ENCODE peak calls at places on chromosomes 16 and 17, in eight cellular contexts. F is heart right ventricle; P is activated CD4-positive, alpha-beta T cell treated with anti-CD3 and anti-CD28 coated beads, Interleukin-2, amount 50 U/mL, for 1 hour; T is C1 segment of cervical spinal cord; S is COR-L47; Z is GDM1; E is H1; R is stimulated activated CD8-positive, alpha-beta memory T cell treated with anti-CD3 and anti-CD28 coated beads, Interleukin-2, amount 100 ng/mL, for 48 hours. C is an unnamed sample.

GRCh38 chr17:43880420-43880991 is 26.8 kb downstream of the MPP2 start:
- DNase-seq in F (no peak), P (peak; percentile 44), T (no peak), S (peak; percentile 25), Z (no peak), E (peak; percentile 86), R (peak; percentile 14), C (no peak)

GRCh38 chr16:19389246-19389645 is 28.4 kb upstream of the TMC5 start:
- DNase-seq in F (peak; percentile 14), P (peak; percentile 24), T (no peak), S (peak; percentile 58), Z (no peak), E (peak; percentile 88), R (peak; percentile 37), C (no peak)

GRCh38 chr17:53924530-53925455 is 102.1 kb downstream of the KIF2B start:
- DNase-seq in F (no peak), P (no peak), T (no peak), S (no peak), Z (no peak), E (no peak), R (no peak), C (no peak)

GRCh38 chr16:824601-825000 is 24.1 kb upstream of the GNG13 start:
- DNase-seq in F (no peak), P (no peak), T (no peak), S (no peak), Z (no peak), E (no peak), R (no peak), C (no peak)

GRCh38 chr17:19273731-19274130 is 36.6 kb downstream of the EPN2 start:
- DNase-seq in F (no peak), P (no peak), T (no peak), S (no peak), Z (no peak), E (no peak), R (no peak), C (no peak)

GRCh38 chr16:3594316-3595109 is 16.9 kb downstream of the SLX4 start:
- DNase-seq in F (no peak), P (no peak), T (no peak), S (no peak), Z (no peak), E (no peak), R (no peak), C (no peak)

GRCh38 chr16:49441366-49441780 is 67.8 kb downstream of the C16orf78 start:
- DNase-seq in F (peak; percentile 41), P (peak; percentile 66), T (no peak), S (peak; percentile 15), Z (peak; percentile 60), E (peak; percentile 68), R (peak; percentile 32), C (no peak)

GRCh38 chr16:86716649-86717048 is 138.3 kb downstream of the FOXL1 start:
- DNase-seq in F (no peak), P (no peak), T (no peak), S (no peak), Z (no peak), E (no peak), R (no peak), C (no peak)

GRCh38 chr16:27314161-27314723 is 468 bp downstream of the IL4R start:
- DNase-seq in F (peak; percentile 36), P (peak; percentile 56), T (no peak), S (no peak), Z (no peak), E (peak; percentile 72), R (peak; percentile 46), C (peak; percentile 78)

GRCh38 chr16:65116818-65117430 is 4.9 kb downstream of the CDH11 start:
- DNase-seq in F (no peak), P (no peak), T (no peak), S (no peak), Z (no peak), E (no peak), R (no peak), C (no peak)

C was measured in glomerular endothelial cell.